ENCODE peak calls at places on chromosomes 12 and 14, in four cellular contexts. M is IMR-90, I is psoas muscle, V is A549. L is an unnamed sample.

GRCh38 chr14:98208943-98209342 is 1063.1 kb downstream of the BCL11B start:
- DNase-seq in M (no peak), I (no peak), V (no peak), L (no peak)

GRCh38 chr14:32201816-32202467 is at the start of gene RNU6-7:
- DNase-seq in M (peak), I (peak), V (peak), L (no peak)

GRCh38 chr12:4270670-4271432 is 2.7 kb upstream of the CCND2 start:
- DNase-seq in M (no peak), I (peak), V (no peak), L (peak)

GRCh38 chr12:100251917-100252316 is 15.0 kb downstream of the DEPDC4 start:
- DNase-seq in M (no peak), I (no peak), V (peak), L (no peak)

GRCh38 chr12:38508246-38508645 is 191.7 kb downstream of the ALG10B start:
- DNase-seq in M (no peak), I (no peak), V (no peak), L (no peak)

GRCh38 chr14:51482112-51482511 is 169.6 kb upstream of the FRMD6 start:
- DNase-seq in M (no peak), I (no peak), V (no peak), L (no peak)

GRCh38 chr12:25501565-25501964 is 51.5 kb downstream of the LMNTD1 start:
- DNase-seq in M (peak), I (no peak), V (no peak), L (no peak)

GRCh38 chr12:101792046-101792931 is 38.5 kb downstream of the GNPTAB start:
- DNase-seq in M (no peak), I (no peak), V (no peak), L (no peak)

GRCh38 chr12:7933255-7933726 is 2.7 kb downstream of the SLC2A3 start:
- DNase-seq in M (peak), I (peak), V (peak), L (peak)

GRCh38 chr12:122309564-122310121 is 43.3 kb upstream of the VPS33A start:
- DNase-seq in M (peak), I (no peak), V (no peak), L (no peak)

GRCh38 chr14:64704743-64705405 is 650 bp downstream of the PLEKHG3 start:
- DNase-seq in M (peak), I (no peak), V (no peak), L (peak)

GRCh38 chr14:85702937-85703336 is 173.0 kb downstream of the FLRT2 start:
- DNase-seq in M (peak), I (no peak), V (no peak), L (no peak)

GRCh38 chr12:67517181-67517887 is 131.2 kb upstream of the DYRK2 start:
- DNase-seq in M (no peak), I (no peak), V (peak), L (no peak)

GRCh38 chr12:64650762-64651161 is 40.5 kb downstream of the RASSF3 start:
- DNase-seq in M (peak), I (no peak), V (peak), L (no peak)

GRCh38 chr14:50714452-50715073 is 46.5 kb upstream of the SAV1 start:
- DNase-seq in M (peak), I (no peak), V (peak), L (no peak)

GRCh38 chr12:78271546-78271945 is 440.9 kb downstream of the NAV3 start:
- DNase-seq in M (peak), I (no peak), V (no peak), L (no peak)

GRCh38 chr12:111033281-111034147 is 113.1 kb upstream of the MYL2 start:
- DNase-seq in M (no peak), I (no peak), V (no peak), L (no peak)

GRCh38 chr12:108146035-108146893 is 17.2 kb downstream of the WSCD2 start:
- DNase-seq in M (no peak), I (no peak), V (no peak), L (no peak)

GRCh38 chr14:23020143-23021128 is 10.5 kb upstream of the C14orf93 start:
- DNase-seq in M (no peak), I (no peak), V (no peak), L (no peak)

GRCh38 chr12:52037248-52037861 is 13.9 kb upstream of the NR4A1 start:
- DNase-seq in M (peak), I (peak), V (no peak), L (no peak)
- TF ChIP-seq CTCF in M (no peak), I (no peak), V (no peak), L (no peak)

GRCh38 chr12:109387425-109388166 is 39.9 kb downstream of the MYO1H start:
- DNase-seq in M (peak), I (no peak), V (peak), L (no peak)

GRCh38 chr12:109388167-109388563 is 40.5 kb downstream of the MYO1H start:
- DNase-seq in M (no peak), I (no peak), V (no peak), L (no peak)

GRCh38 chr12:109385339-109386078 is 37.8 kb downstream of the MYO1H start:
- DNase-seq in M (peak), I (peak), V (peak), L (no peak)

GRCh38 chr12:109383240-109383639 is 35.5 kb downstream of the MYO1H start:
- DNase-seq in M (no peak), I (no peak), V (no peak), L (no peak)

DNA sequence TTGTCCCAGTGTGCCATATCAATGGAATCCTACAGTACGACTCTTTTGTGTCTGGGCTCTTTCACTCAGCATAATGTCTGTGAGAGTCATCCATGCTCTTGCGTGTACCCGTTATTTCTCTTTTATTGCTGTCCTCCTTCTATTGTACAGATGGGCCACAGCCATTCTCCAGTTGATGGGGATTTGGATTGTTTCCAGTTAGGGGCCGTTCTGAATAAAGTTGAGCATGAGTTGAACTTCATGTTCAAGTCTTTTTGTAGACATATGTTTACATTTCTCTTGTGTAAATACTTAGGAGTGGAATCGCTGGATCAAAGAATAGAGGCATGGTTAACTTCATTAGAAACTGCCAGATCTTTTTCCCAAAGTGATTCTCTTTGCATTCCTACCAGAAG is 38.4 kb downstream of the MYO1H start:
- DNase-seq in M (no peak), I (no peak), V (no peak), L (no peak)
- TF ChIP-seq CTCF in M (no peak), I (no peak), V (no peak), L (no peak)

GRCh38 chr14:26008290-26008689 is 589.5 kb downstream of the NOVA1 start:
- DNase-seq in M (no peak), I (no peak), V (peak), L (no peak)
- TF ChIP-seq CTCF in M (no peak), I (no peak), V (no peak), L (no peak)

GRCh38 chr14:54565236-54566151 is 1.4 kb upstream of the SAMD4A start:
- DNase-seq in M (peak), I (peak), V (peak), L (peak)
- TF ChIP-seq CTCF in M (peak), I (peak), V (no peak), L (no peak)

GRCh38 chr14:29527286-29527685 is 400.4 kb downstream of the PRKD1 start:
- DNase-seq in M (no peak), I (no peak), V (no peak), L (no peak)

GRCh38 chr14:29518335-29518734 is 409.3 kb downstream of the PRKD1 start:
- DNase-seq in M (peak), I (no peak), V (no peak), L (no peak)

DNA sequence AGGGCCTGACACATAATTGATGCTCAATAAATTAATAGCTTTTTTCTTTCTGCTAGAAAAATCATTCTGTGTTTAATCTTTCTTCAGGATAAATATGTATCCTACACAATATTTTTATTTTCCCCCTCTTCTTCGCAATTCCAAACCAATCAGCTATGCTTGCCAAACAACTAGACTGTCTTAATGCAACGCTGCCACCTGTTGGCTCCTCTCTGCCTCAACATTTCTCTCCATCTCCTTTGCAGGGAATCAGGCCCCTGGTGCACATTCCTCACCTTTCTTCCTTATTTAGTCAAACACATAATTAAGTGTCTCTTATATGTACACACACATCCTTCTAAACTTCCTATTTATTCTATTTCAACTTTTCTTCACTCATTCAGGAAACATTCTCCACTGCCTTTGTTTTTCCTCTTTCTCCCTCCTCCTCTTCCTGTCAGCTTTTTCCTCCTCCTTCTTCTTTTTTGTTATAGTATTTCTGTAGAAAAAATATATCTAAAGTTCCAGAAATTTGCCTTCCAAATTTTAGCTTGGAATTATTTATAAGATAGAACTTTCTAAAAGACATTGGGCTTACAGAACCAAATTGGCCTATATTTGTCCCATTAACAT is 406.0 kb downstream of the PRKD1 start:
- DNase-seq in M (peak), I (no peak), V (no peak), L (no peak)
- TF ChIP-seq CTCF in M (peak), I (no peak), V (no peak), L (no peak)

GRCh38 chr12:27732281-27732680 is 21.6 kb downstream of the MRPS35 start:
- DNase-seq in M (no peak), I (no peak), V (peak), L (no peak)
- TF ChIP-seq CTCF in M (peak), I (no peak), V (no peak), L (no peak)

DNA sequence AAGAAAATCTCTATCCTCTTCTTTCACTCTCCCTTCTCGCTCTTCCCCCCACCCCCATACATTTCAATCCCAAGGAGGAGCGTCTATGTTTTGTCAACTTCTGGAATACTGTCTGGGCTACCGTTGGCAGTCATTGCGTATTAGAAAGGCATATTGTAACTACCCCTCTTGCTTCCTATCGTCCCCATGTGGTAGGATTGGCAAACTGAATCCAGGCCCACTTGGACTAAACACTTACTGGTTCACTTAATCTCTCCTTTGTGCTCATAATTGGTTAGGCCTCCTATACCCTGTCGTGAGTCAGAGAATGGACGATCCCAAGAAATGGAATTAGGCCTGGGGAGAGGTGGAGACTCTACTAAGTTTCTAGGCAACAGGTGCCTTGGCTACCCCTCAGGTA is 68.8 kb upstream of the SLC8A3 start:
- DNase-seq in M (no peak), I (no peak), V (peak), L (no peak)
- TF ChIP-seq CTCF in M (no peak), I (peak), V (peak), L (no peak)

GRCh38 chr12:105100207-105100985 is 7.1 kb upstream of the WASHC4 start:
- DNase-seq in M (peak), I (no peak), V (peak), L (no peak)
- TF ChIP-seq CTCF in M (no peak), I (no peak), V (no peak), L (no peak)

L was measured in natural killer cell.